ENCODE peak calls at places on chromosomes 6 and 20, in six cellular contexts. I is HFFc6; N is LoVo; B is stimulated activated CD4-positive, alpha-beta T cell treated with anti-CD3 and anti-CD28 coated beads, Interleukin-1b, Interleukin-23, amount 100 ng/mL, for 48 hours; Q is posterior cingulate gyrus; C is adrenal gland. D is an unnamed sample.

GRCh38 chr6:11731423-11731822 is 47.2 kb downstream of the ADTRP start:
- DNase-seq in I (no peak), N (no peak), B (no peak), Q (no peak), C (no peak), D (no peak)

GRCh38 chr6:160462551-160463109 is 114.5 kb downstream of the SLC22A3 start:
- DNase-seq in I (peak), N (no peak), B (peak), Q (no peak), C (no peak), D (no peak)

GRCh38 chr6:16752206-16752867 is 8.9 kb downstream of the ATXN1 start:
- DNase-seq in I (peak), N (peak), B (no peak), Q (no peak), C (no peak), D (peak)

GRCh38 chr6:51932956-51933355 is 154.5 kb downstream of the PKHD1 start:
- DNase-seq in I (no peak), N (no peak), B (no peak), Q (no peak), C (no peak), D (no peak)

GRCh38 chr6:125511809-125512341 is 210.1 kb upstream of the HDDC2 start:
- DNase-seq in I (peak), N (no peak), B (no peak), Q (no peak), C (no peak), D (peak)

GRCh38 chr6:48825501-48826317 is 637.3 kb downstream of the MMUT start:
- DNase-seq in I (peak), N (no peak), B (no peak), Q (no peak), C (no peak), D (no peak)

GRCh38 chr6:45965787-45966186 is 49.9 kb downstream of the CLIC5 start:
- DNase-seq in I (no peak), N (no peak), B (no peak), Q (no peak), C (no peak), D (no peak)

GRCh38 chr20:58077282-58077681 is 151.2 kb downstream of the ANKRD60 start:
- DNase-seq in I (no peak), N (no peak), B (no peak), Q (no peak), C (no peak), D (no peak)

GRCh38 chr6:132272776-132273175 is 128.5 kb downstream of the MOXD1 start:
- DNase-seq in I (no peak), N (no peak), B (no peak), Q (no peak), C (no peak), D (no peak)

GRCh38 chr6:41942045-41942851 is 640 bp upstream of the CCND3 start:
- DNase-seq in I (no peak), N (no peak), B (no peak), Q (no peak), C (no peak), D (no peak)

GRCh38 chr6:154092336-154092962 is 53.4 kb downstream of the OPRM1 start:
- DNase-seq in I (no peak), N (no peak), B (no peak), Q (no peak), C (no peak), D (no peak)

GRCh38 chr6:13694562-13694961 is 17.1 kb downstream of the RANBP9 start:
- DNase-seq in I (no peak), N (no peak), B (no peak), Q (no peak), C (no peak), D (no peak)

GRCh38 chr6:101268541-101268940 is 125.0 kb upstream of the GRIK2 start:
- DNase-seq in I (peak), N (no peak), B (no peak), Q (no peak), C (no peak), D (no peak)

GRCh38 chr6:2081155-2082138 is 164.0 kb downstream of the GMDS start:
- DNase-seq in I (no peak), N (no peak), B (peak), Q (no peak), C (no peak), D (no peak)

GRCh38 chr6:158569036-158569435 is 9.1 kb downstream of the TMEM181 start:
- DNase-seq in I (no peak), N (no peak), B (no peak), Q (no peak), C (no peak), D (no peak)

GRCh38 chr6:29834564-29835436 is 7.2 kb downstream of the HLA-G start:
- DNase-seq in I (peak), N (peak), B (peak), Q (no peak), C (peak), D (no peak)

GRCh38 chr6:56649053-56649769 is 6.5 kb upstream of the DST start:
- DNase-seq in I (peak), N (peak), B (no peak), Q (no peak), C (no peak), D (no peak)

GRCh38 chr6:53347921-53348435 is 772 bp downstream of the ELOVL5 start:
- DNase-seq in I (peak), N (peak), B (peak), Q (peak), C (peak), D (peak)

GRCh38 chr20:57195023-57195758 is 71.2 kb downstream of the BMP7 start:
- DNase-seq in I (peak), N (no peak), B (no peak), Q (peak), C (no peak), D (no peak)

GRCh38 chr6:150176152-150176551 is 33.3 kb downstream of the PPP1R14C start:
- DNase-seq in I (no peak), N (no peak), B (no peak), Q (no peak), C (peak), D (no peak)

GRCh38 chr20:5297280-5298004 is 19.3 kb downstream of the PROKR2 start:
- DNase-seq in I (no peak), N (no peak), B (no peak), Q (no peak), C (no peak), D (no peak)

GRCh38 chr6:50549460-50549859 is 163.9 kb upstream of the TFAP2D start:
- DNase-seq in I (no peak), N (no peak), B (no peak), Q (no peak), C (no peak), D (no peak)

D was measured in A549.